ENCODE peak calls at places on chromosome X, in five cellular contexts. U is foreskin fibroblast, F is WTC11, I is K562, H is HFFc6. P is an unnamed sample.
A peak's percentile ranks its signal among the peaks of the same experiment; 100 is the strongest.

GRCh38 chrX:130100180-130100579 is 10.1 kb downstream of the ELF4 start:
- DNase-seq in U (peak; percentile 58), F (no peak), I (peak; percentile 57), H (peak; percentile 12), P (no peak)

GRCh38 chrX:102837843-102838242 is 99.2 kb upstream of the RAB40AL start:
- DNase-seq in U (no peak), I (no peak), H (peak; percentile 10), F (no peak), P (no peak)

GRCh38 chrX:115413246-115413878 is 123.8 kb downstream of the LUZP4 start:
- DNase-seq in U (peak; percentile 20), F (no peak), I (no peak), H (peak; percentile 19), P (no peak)

GRCh38 chrX:31314921-31315320 is 243.1 kb upstream of the FTHL17 start:
- DNase-seq in F (no peak), I (no peak), H (no peak), U (no peak), P (no peak)

GRCh38 chrX:36159254-36159653 is 239.7 kb downstream of the CFAP47 start:
- DNase-seq in U (no peak), H (no peak), I (no peak), F (no peak), P (no peak)

GRCh38 chrX:41082783-41083182 is 2.5 kb upstream of the USP9X start:
- DNase-seq in U (no peak), I (no peak), H (no peak), F (no peak), P (no peak)

GRCh38 chrX:39642071-39642470 is 455.7 kb downstream of the BCOR start:
- DNase-seq in U (no peak), I (no peak), F (no peak), H (no peak), P (no peak)

GRCh38 chrX:109345866-109346265 is 136.0 kb downstream of the GUCY2F start:
- DNase-seq in I (no peak), H (no peak), F (no peak), U (peak; percentile 10), P (no peak)

GRCh38 chrX:7112071-7112470 is 35.4 kb upstream of the STS start:
- DNase-seq in H (no peak), U (no peak), F (no peak), I (no peak), P (no peak)

GRCh38 chrX:19005909-19006308 is 22.0 kb upstream of the PHKA2 start:
- DNase-seq in F (no peak), U (no peak), H (no peak), I (no peak), P (no peak)
- TF ChIP-seq CTCF in F (no peak), U (no peak), H (peak; percentile 11), I (no peak), P (no peak)

GRCh38 chrX:87337267-87337666 is 180.3 kb upstream of the KLHL4 start:
- DNase-seq in H (no peak), I (no peak), U (no peak), F (no peak), P (no peak)
- TF ChIP-seq CTCF in H (no peak), I (no peak), U (no peak), F (no peak), P (no peak)

DNA sequence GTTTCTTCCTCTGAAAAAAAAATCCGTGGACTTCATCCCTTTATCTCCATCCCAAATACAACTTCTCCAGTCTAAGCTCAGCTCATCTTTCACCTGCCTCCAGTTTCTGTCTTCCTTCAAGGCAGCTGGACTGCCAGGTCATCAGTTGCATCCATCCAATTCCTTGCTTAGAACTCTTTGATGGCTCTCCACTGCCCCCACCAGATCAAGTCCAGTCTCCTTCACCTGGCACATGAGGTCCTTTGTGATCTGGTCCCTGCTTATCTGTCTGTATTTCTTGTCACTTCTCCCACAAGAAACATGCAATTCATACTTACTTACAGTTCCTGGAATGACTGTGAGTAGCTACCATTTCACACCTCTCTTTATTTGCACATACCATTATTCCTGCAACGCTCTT is 33.8 kb downstream of the OTUD6A start:
- DNase-seq in F (peak; percentile 21), I (peak; percentile 11), H (peak; percentile 0), U (no peak), P (no peak)
- TF ChIP-seq CTCF in F (no peak), I (peak; percentile 28), H (peak; percentile 40), U (no peak), P (no peak)

GRCh38 chrX:132463411-132463810 is 25.4 kb downstream of the MBNL3 start:
- DNase-seq in U (no peak), H (no peak), F (peak; percentile 30), I (peak; percentile 17), P (no peak)
- TF ChIP-seq CTCF in U (peak; percentile 27), H (peak; percentile 68), F (peak; percentile 55), I (peak; percentile 59), P (peak; percentile 44)

DNA sequence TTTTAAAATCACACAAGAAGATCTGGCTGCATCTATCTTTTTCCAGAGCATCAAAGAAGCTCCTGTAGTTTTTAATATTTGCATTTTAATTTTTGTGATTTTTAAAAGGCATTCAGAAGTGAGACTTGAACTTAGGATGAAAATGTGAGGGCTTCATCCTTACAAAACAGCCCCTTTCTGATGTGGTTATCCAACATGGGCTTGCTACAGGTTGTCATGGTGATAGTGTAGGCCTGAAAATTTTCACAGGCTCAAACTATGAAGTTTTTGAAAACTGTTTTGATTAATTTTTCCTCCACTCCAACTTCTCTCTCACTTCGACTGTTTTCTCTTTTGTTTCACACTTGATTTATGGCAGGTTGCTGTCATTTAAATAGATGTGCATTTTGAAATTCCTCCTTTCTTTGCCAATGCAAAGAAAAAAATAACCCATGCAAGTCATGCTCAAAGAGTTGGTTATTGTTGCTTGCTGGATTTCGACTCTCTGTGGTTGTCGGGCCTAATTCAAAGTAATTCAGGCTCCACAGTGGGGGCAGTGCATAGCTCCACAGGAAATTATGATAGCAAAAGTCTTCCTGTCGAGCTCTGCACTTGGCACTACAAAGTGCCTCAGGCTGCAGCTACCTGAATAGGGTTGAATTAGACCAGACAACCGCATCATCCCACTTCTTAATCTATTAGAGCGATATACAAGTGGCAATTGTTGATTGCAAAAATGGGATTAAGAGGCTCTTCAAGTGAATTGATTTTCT is 201.0 kb upstream of the GPR101 start:
- DNase-seq in F (no peak), I (no peak), U (no peak), H (no peak), P (no peak)
- TF ChIP-seq CTCF in F (no peak), I (no peak), U (no peak), H (no peak), P (no peak)

GRCh38 chrX:50905334-50905733 is 5.2 kb upstream of the BMP15 start:
- DNase-seq in U (no peak), H (no peak), I (peak; percentile 7), F (peak; percentile 29), P (no peak)

GRCh38 chrX:50903387-50904027 is 7.0 kb upstream of the BMP15 start:
- DNase-seq in F (peak; percentile 33), U (peak; percentile 1), I (peak; percentile 37), H (no peak), P (no peak)
- TF ChIP-seq CTCF in F (peak; percentile 32), U (peak; percentile 44), I (peak; percentile 51), H (no peak), P (peak; percentile 35)

DNA sequence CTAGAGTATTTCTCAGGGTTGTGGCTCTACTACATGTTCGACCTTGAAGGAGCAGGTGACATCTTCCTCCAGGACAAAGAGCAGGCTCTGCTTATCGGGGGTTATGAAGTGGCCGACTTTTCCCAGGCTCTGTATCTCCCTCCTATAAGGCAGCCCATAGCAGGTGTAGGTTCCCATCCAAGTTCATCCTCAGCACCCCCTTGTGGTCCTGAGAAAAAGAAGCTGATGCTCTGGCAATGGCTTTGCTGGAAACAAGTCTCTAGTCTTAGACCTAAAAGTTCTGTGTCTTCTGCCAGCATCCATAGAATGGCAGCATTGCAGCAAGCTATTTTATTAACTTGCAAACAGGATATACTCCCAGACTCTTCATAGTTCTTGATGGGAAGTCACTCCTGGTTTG is 836.6 kb upstream of the PRKX start:
- DNase-seq in H (no peak), I (no peak), F (peak; percentile 13), U (no peak), P (no peak)
- TF ChIP-seq CTCF in H (no peak), I (no peak), F (no peak), U (no peak), P (no peak)

GRCh38 chrX:83501003-83501402 is 7.1 kb upstream of the POU3F4 start:
- DNase-seq in F (no peak), H (no peak), U (no peak), I (no peak), P (no peak)

GRCh38 chrX:83495882-83496281 is 12.2 kb upstream of the POU3F4 start:
- DNase-seq in F (no peak), I (no peak), U (no peak), H (no peak), P (no peak)

GRCh38 chrX:83501540-83501939 is 6.5 kb upstream of the POU3F4 start:
- DNase-seq in F (peak; percentile 26), U (no peak), H (no peak), I (no peak), P (no peak)
- TF ChIP-seq CTCF in F (no peak), U (no peak), H (no peak), I (no peak), P (no peak)

GRCh38 chrX:70979136-70979762 is 48.4 kb upstream of the SLC7A3 start:
- DNase-seq in I (peak; percentile 36), F (peak; percentile 10), H (peak; percentile 28), U (peak; percentile 28), P (peak; percentile 15)
- TF ChIP-seq CTCF in I (peak; percentile 65), F (no peak), H (peak; percentile 49), U (peak; percentile 53), P (peak; percentile 42)

GRCh38 chrX:52934704-52935468 is 23.4 kb downstream of the FAM156A start:
- DNase-seq in F (peak; percentile 83), U (peak; percentile 92), H (peak; percentile 88), I (peak; percentile 86), P (peak; percentile 61)
- TF ChIP-seq CTCF in F (peak; percentile 64), U (peak; percentile 51), H (peak; percentile 90), I (peak; percentile 82), P (peak; percentile 57)

P was measured in HFF-Myc.